ENCODE peak calls at places on chromosomes 6 and 20, in five cellular contexts. One of them, this sample, is unnamed. For H3K4me1 and H3K9me3, the result is how much of the 10 kb centered on the place peaks cover.

GRCh38 chr20:13200767-13201500 is 20.1 kb upstream of the ISM1 start:
- DNase-seq in body of pancreas: no peak
- DNase-seq in transverse colon: no peak
- DNase-seq in ovary: no peak
- DNase-seq in aorta: no peak
- DNase-seq in this sample: no peak

GRCh38 chr6:16400248-16400760 is 161.9 kb downstream of the GMPR start:
- DNase-seq in body of pancreas: no peak
- DNase-seq in transverse colon: no peak
- DNase-seq in ovary: no peak
- DNase-seq in aorta: no peak
- DNase-seq in this sample: no peak

GRCh38 chr20:10513931-10514575 is 78.9 kb downstream of the SLX4IP start:
- DNase-seq in body of pancreas: no peak
- DNase-seq in transverse colon: no peak
- DNase-seq in ovary: no peak
- DNase-seq in aorta: no peak
- DNase-seq in this sample: no peak

GRCh38 chr6:28794175-28795002 is 129.4 kb downstream of the TRIM27 start:
- DNase-seq in body of pancreas: no peak
- DNase-seq in transverse colon: no peak
- DNase-seq in ovary: no peak
- DNase-seq in aorta: no peak
- DNase-seq in this sample: no peak

GRCh38 chr6:87938287-87938686 is 109.4 kb upstream of the SPACA1 start:
- DNase-seq in body of pancreas: no peak
- DNase-seq in transverse colon: no peak
- DNase-seq in ovary: no peak
- DNase-seq in aorta: no peak
- DNase-seq in this sample: no peak

GRCh38 chr20:59004493-59004762 is 2.6 kb downstream of the CTSZ start:
- DNase-seq in body of pancreas: no peak
- DNase-seq in transverse colon: peak
- DNase-seq in ovary: no peak
- DNase-seq in aorta: peak
- DNase-seq in this sample: no peak

GRCh38 chr6:106797186-106797585 is 167.8 kb downstream of the QRSL1 start:
- DNase-seq in body of pancreas: no peak
- DNase-seq in transverse colon: no peak
- DNase-seq in ovary: no peak
- DNase-seq in aorta: no peak
- DNase-seq in this sample: no peak

GRCh38 chr6:85405853-85406198 is 44.1 kb upstream of the NT5E start:
- DNase-seq in body of pancreas: no peak
- DNase-seq in transverse colon: no peak
- DNase-seq in ovary: no peak
- DNase-seq in aorta: no peak
- DNase-seq in this sample: no peak

GRCh38 chr20:50341880-50342637 is 151.4 kb downstream of the CEBPB start:
- DNase-seq in body of pancreas: no peak
- DNase-seq in transverse colon: no peak
- DNase-seq in ovary: no peak
- DNase-seq in aorta: no peak
- DNase-seq in this sample: no peak

GRCh38 chr20:34774431-34774830 is 51.0 kb downstream of the NCOA6 start:
- DNase-seq in body of pancreas: no peak
- DNase-seq in transverse colon: no peak
- DNase-seq in ovary: no peak
- DNase-seq in aorta: no peak
- DNase-seq in this sample: no peak

GRCh38 chr6:118514689-118515088 is 33.4 kb upstream of the PLN start:
- DNase-seq in body of pancreas: no peak
- DNase-seq in transverse colon: no peak
- DNase-seq in ovary: no peak
- DNase-seq in aorta: no peak
- DNase-seq in this sample: no peak

GRCh38 chr20:33459599-33459998 is 16.0 kb upstream of the SNTA1 start:
- DNase-seq in body of pancreas: no peak
- DNase-seq in transverse colon: no peak
- DNase-seq in ovary: no peak
- DNase-seq in aorta: no peak
- DNase-seq in this sample: no peak

GRCh38 chr6:149592983-149593382 is 26.8 kb downstream of the GINM1 start:
- DNase-seq in body of pancreas: no peak
- DNase-seq in transverse colon: no peak
- DNase-seq in ovary: no peak
- DNase-seq in aorta: no peak
- DNase-seq in this sample: no peak

GRCh38 chr6:30334077-30334476 is 7.3 kb downstream of the TRIM39 start:
- DNase-seq in body of pancreas: no peak
- DNase-seq in transverse colon: no peak
- DNase-seq in ovary: no peak
- DNase-seq in aorta: no peak
- DNase-seq in this sample: no peak

GRCh38 chr6:154579046-154579823 is 68.8 kb upstream of the CNKSR3 start:
- DNase-seq in body of pancreas: no peak
- DNase-seq in transverse colon: no peak
- DNase-seq in ovary: no peak
- DNase-seq in aorta: no peak
- DNase-seq in this sample: peak

GRCh38 chr6:69164564-69165252 is 529.6 kb downstream of the ADGRB3 start:
- DNase-seq in body of pancreas: no peak
- DNase-seq in transverse colon: no peak
- DNase-seq in ovary: no peak
- DNase-seq in aorta: no peak
- DNase-seq in this sample: no peak

GRCh38 chr6:1604347-1604990 is 5.2 kb upstream of the FOXC1 start:
- DNase-seq in body of pancreas: peak
- DNase-seq in transverse colon: peak
- DNase-seq in ovary: peak
- DNase-seq in aorta: peak
- DNase-seq in this sample: peak

GRCh38 chr6:45566882-45567281 is 189.1 kb upstream of the SUPT3H start:
- DNase-seq in body of pancreas: no peak
- DNase-seq in transverse colon: no peak
- DNase-seq in ovary: no peak
- DNase-seq in aorta: no peak
- DNase-seq in this sample: no peak

GRCh38 chr6:116847234-116847633 is 18.4 kb upstream of the GPRC6A start:
- DNase-seq in body of pancreas: no peak
- DNase-seq in transverse colon: no peak
- DNase-seq in ovary: no peak
- DNase-seq in aorta: no peak
- DNase-seq in this sample: no peak

GRCh38 chr20:846894-847278 is 13.4 kb downstream of the FAM110A start:
- DNase-seq in body of pancreas: no peak
- DNase-seq in transverse colon: peak
- DNase-seq in ovary: no peak
- DNase-seq in aorta: peak
- DNase-seq in this sample: no peak

GRCh38 chr6:25601797-25602679 is 50.0 kb upstream of the SCGN start:
- DNase-seq in body of pancreas: no peak
- DNase-seq in transverse colon: no peak
- DNase-seq in ovary: no peak
- DNase-seq in aorta: no peak
- DNase-seq in this sample: no peak

GRCh38 chr20:53939554-53940355 is 130.6 kb downstream of the BCAS1 start:
- DNase-seq in body of pancreas: peak
- DNase-seq in transverse colon: peak
- DNase-seq in ovary: peak
- DNase-seq in aorta: peak
- DNase-seq in this sample: peak

GRCh38 chr6:107495196-107495643 is 5.3 kb downstream of the SOBP start:
- DNase-seq in body of pancreas: no peak
- DNase-seq in transverse colon: no peak
- DNase-seq in ovary: no peak
- DNase-seq in aorta: no peak
- DNase-seq in this sample: no peak

GRCh38 chr6:39444479-39445019 is 122.0 kb upstream of the KCNK16 start:
- DNase-seq in body of pancreas: no peak
- DNase-seq in transverse colon: no peak
- DNase-seq in ovary: no peak
- DNase-seq in aorta: no peak
- DNase-seq in this sample: no peak

GRCh38 chr6:159217595-159218275 is 48.5 kb downstream of the FNDC1 start:
- DNase-seq in body of pancreas: peak
- DNase-seq in transverse colon: no peak
- DNase-seq in ovary: no peak
- DNase-seq in aorta: no peak
- DNase-seq in this sample: peak

GRCh38 chr6:13304101-13304500 is 24.2 kb downstream of the TBC1D7 start:
- DNase-seq in body of pancreas: no peak
- DNase-seq in transverse colon: no peak
- DNase-seq in ovary: no peak
- DNase-seq in aorta: no peak
- DNase-seq in this sample: peak

GRCh38 chr20:37948956-37949355 is 46.0 kb downstream of the VSTM2L start:
- DNase-seq in body of pancreas: no peak
- DNase-seq in transverse colon: no peak
- DNase-seq in ovary: no peak
- DNase-seq in aorta: no peak
- DNase-seq in this sample: peak

GRCh38 chr6:5814116-5814515 is 192.6 kb downstream of the NRN1 start:
- DNase-seq in body of pancreas: no peak
- DNase-seq in transverse colon: no peak
- DNase-seq in ovary: no peak
- DNase-seq in aorta: no peak
- DNase-seq in this sample: no peak

GRCh38 chr6:5817869-5818268 is 188.9 kb downstream of the NRN1 start:
- DNase-seq in body of pancreas: no peak
- DNase-seq in transverse colon: no peak
- DNase-seq in ovary: no peak
- DNase-seq in aorta: no peak
- DNase-seq in this sample: no peak

GRCh38 chr6:5813625-5814027 is 193.1 kb downstream of the NRN1 start:
- DNase-seq in body of pancreas: no peak
- DNase-seq in transverse colon: no peak
- DNase-seq in ovary: no peak
- DNase-seq in aorta: no peak
- DNase-seq in this sample: no peak

GRCh38 chr6:5818959-5819358 is 187.8 kb downstream of the NRN1 start:
- DNase-seq in body of pancreas: no peak
- DNase-seq in transverse colon: no peak
- DNase-seq in ovary: no peak
- DNase-seq in aorta: no peak
- DNase-seq in this sample: no peak
- H3K4me1 ChIP-seq in body of pancreas: under half
- H3K4me1 ChIP-seq in transverse colon: under half
- H3K4me1 ChIP-seq in ovary: under half
- H3K4me1 ChIP-seq in aorta: under half
- H3K4me1 ChIP-seq in this sample: under half

GRCh38 chr6:163732479-163732878 is 318.0 kb downstream of the QKI start:
- DNase-seq in body of pancreas: no peak
- DNase-seq in transverse colon: no peak
- DNase-seq in ovary: no peak
- DNase-seq in aorta: no peak
- DNase-seq in this sample: no peak
- H3K9me3 ChIP-seq in body of pancreas: under half
- H3K9me3 ChIP-seq in transverse colon: under half
- H3K9me3 ChIP-seq in ovary: under half
- H3K9me3 ChIP-seq in aorta: under half
- H3K9me3 ChIP-seq in this sample: under half

GRCh38 chr20:32072168-32072721 is 20.2 kb downstream of the HCK start:
- DNase-seq in body of pancreas: no peak
- DNase-seq in transverse colon: no peak
- DNase-seq in ovary: no peak
- DNase-seq in aorta: no peak
- DNase-seq in this sample: no peak
- H3K4me1 ChIP-seq in body of pancreas: under half
- H3K4me1 ChIP-seq in transverse colon: under half
- H3K4me1 ChIP-seq in ovary: under half
- H3K4me1 ChIP-seq in aorta: under half
- H3K4me1 ChIP-seq in this sample: under half

DNA sequence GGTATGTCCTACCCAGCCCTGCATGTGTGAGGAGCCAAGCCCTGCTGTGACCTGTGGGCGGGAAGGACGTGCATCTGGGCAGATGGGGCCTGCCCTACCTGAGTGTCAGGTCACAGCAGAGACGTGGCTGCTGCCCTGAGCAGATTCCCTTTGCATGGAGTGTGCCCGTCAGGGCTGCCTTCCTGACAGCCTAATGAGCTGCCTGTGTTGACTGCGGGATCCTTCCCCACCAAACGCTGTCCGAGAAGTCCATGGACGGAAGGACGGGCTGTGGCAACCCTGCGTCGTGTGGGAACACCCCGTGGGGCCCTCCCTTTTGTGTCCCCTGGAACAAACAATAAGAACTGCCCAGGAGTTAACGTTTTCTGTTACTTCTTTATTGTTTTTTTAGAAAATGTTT is 343.2 kb downstream of the CDH4 start:
- DNase-seq in body of pancreas: no peak
- DNase-seq in transverse colon: no peak
- DNase-seq in ovary: no peak
- DNase-seq in aorta: no peak
- DNase-seq in this sample: no peak
- H3K9me3 ChIP-seq in body of pancreas: under half
- H3K9me3 ChIP-seq in transverse colon: under half
- H3K9me3 ChIP-seq in ovary: under half
- H3K9me3 ChIP-seq in aorta: under half
- H3K9me3 ChIP-seq in this sample: under half

GRCh38 chr20:45037050-45037449 is 63.9 kb downstream of the KCNS1 start:
- DNase-seq in body of pancreas: no peak
- DNase-seq in transverse colon: no peak
- DNase-seq in ovary: no peak
- DNase-seq in aorta: no peak
- DNase-seq in this sample: no peak

GRCh38 chr20:45038747-45039469 is 62.0 kb downstream of the KCNS1 start:
- DNase-seq in body of pancreas: no peak
- DNase-seq in transverse colon: no peak
- DNase-seq in ovary: no peak
- DNase-seq in aorta: no peak
- DNase-seq in this sample: no peak

GRCh38 chr20:45041464-45042337 is 59.2 kb downstream of the KCNS1 start:
- DNase-seq in body of pancreas: no peak
- DNase-seq in transverse colon: peak
- DNase-seq in ovary: no peak
- DNase-seq in aorta: no peak
- DNase-seq in this sample: no peak

GRCh38 chr20:45037635-45038034 is 63.3 kb downstream of the KCNS1 start:
- DNase-seq in body of pancreas: no peak
- DNase-seq in transverse colon: no peak
- DNase-seq in ovary: no peak
- DNase-seq in aorta: no peak
- DNase-seq in this sample: no peak

DNA sequence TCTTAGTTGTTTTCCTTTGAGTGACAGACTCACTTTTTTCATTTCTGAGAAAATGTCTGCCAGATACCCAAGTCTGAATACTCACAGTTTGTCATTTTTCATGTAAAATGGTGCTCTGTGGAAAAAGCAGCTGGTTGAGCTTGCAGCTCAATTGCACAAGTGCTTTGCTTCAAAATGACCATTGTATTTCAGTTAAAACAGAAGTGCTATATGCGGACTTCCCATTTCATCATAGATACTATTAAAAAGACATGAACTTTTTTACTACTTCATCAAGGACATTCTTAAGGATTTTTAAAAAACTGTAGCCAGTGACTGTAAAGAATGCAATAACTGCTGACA is 61.5 kb downstream of the KCNS1 start:
- DNase-seq in body of pancreas: no peak
- DNase-seq in transverse colon: no peak
- DNase-seq in ovary: no peak
- DNase-seq in aorta: no peak
- DNase-seq in this sample: no peak
- H3K4me1 ChIP-seq in body of pancreas: under half
- H3K4me1 ChIP-seq in transverse colon: under half
- H3K4me1 ChIP-seq in ovary: under half
- H3K4me1 ChIP-seq in aorta: under half
- H3K4me1 ChIP-seq in this sample: under half